ENCODE peak calls at places on chromosomes 2 and 18, in five cellular contexts. K is heart right ventricle; E is fibroblast of the aortic adventitia; B is WTC11; R is CD8-positive, alpha-beta T cell. H is an unnamed sample.

GRCh38 chr2:8236391-8236790 is 445.5 kb upstream of the ID2 start:
- DNase-seq in R (peak; percentile 9), E (no peak), K (no peak), B (no peak), H (no peak)

GRCh38 chr2:113818382-113818951 is 62.0 kb upstream of the SLC35F5 start:
- DNase-seq in K (peak; percentile 33), R (no peak), E (peak; percentile 100), B (peak; percentile 20), H (no peak)

GRCh38 chr2:118264591-118264990 is 176.3 kb downstream of the INSIG2 start:
- DNase-seq in K (no peak), R (no peak), E (no peak), B (no peak), H (no peak)

GRCh38 chr2:128468186-128468585 is 149.5 kb upstream of the HS6ST1 start:
- DNase-seq in R (no peak), K (no peak), B (no peak), E (no peak), H (no peak)

GRCh38 chr2:126930970-126931590 is 32.4 kb downstream of the TEX51 start:
- DNase-seq in R (no peak), E (no peak), K (no peak), B (no peak), H (no peak)

GRCh38 chr2:70085711-70086277 is 1.5 kb upstream of the PCBP1 start:
- DNase-seq in E (peak; percentile 22), R (no peak), B (no peak), K (no peak), H (no peak)

GRCh38 chr2:118769707-118770400 is 77.6 kb downstream of the EN1 start:
- DNase-seq in K (no peak), R (no peak), E (no peak), B (no peak), H (no peak)

GRCh38 chr2:239227111-239227581 is 173.7 kb downstream of the HDAC4 start:
- DNase-seq in B (no peak), R (no peak), E (no peak), K (no peak), H (no peak)

GRCh38 chr2:3628800-3629199 is 29.2 kb upstream of the ALLC start:
- DNase-seq in B (peak; percentile 74), E (no peak), R (peak; percentile 37), K (peak; percentile 4), H (no peak)

GRCh38 chr2:150781142-150781541 is 293.7 kb upstream of the RND3 start:
- DNase-seq in R (no peak), K (no peak), E (no peak), B (no peak), H (no peak)

GRCh38 chr2:187581125-187581896 is 27.1 kb upstream of the TFPI start:
- DNase-seq in K (peak; percentile 33), B (no peak), E (peak; percentile 73), R (no peak), H (peak; percentile 10)

GRCh38 chr2:148524519-148524919 is 120.0 kb upstream of the EPC2 start:
- DNase-seq in E (no peak), B (no peak), K (no peak), R (no peak), H (no peak)

GRCh38 chr2:20664071-20664390 is 2.9 kb upstream of the GDF7 start:
- DNase-seq in E (no peak), R (no peak), B (no peak), K (no peak), H (no peak)

GRCh38 chr2:224930990-224931389 is 111.3 kb downstream of the DOCK10 start:
- DNase-seq in E (no peak), K (no peak), B (no peak), R (no peak), H (no peak)

GRCh38 chr2:26574900-26575560 is 66.1 kb downstream of the CIB4 start:
- DNase-seq in B (no peak), R (no peak), E (no peak), K (no peak), H (no peak)

GRCh38 chr2:224038830-224039079 is 331 bp downstream of the SERPINE2 start:
- DNase-seq in B (no peak), K (no peak), R (no peak), E (no peak), H (no peak)

GRCh38 chr2:111198701-111199100 is 78.0 kb downstream of the BCL2L11 start:
- DNase-seq in R (peak; percentile 17), E (no peak), K (no peak), B (no peak), H (no peak)

GRCh38 chr18:74261053-74261452 is 30.7 kb downstream of the CYB5A start:
- DNase-seq in R (no peak), E (no peak), K (no peak), B (no peak), H (no peak)

GRCh38 chr2:10810175-10811161 is 2.1 kb downstream of the PDIA6 start:
- DNase-seq in K (no peak), R (no peak), B (no peak), E (peak; percentile 24), H (peak; percentile 50)

GRCh38 chr2:86221066-86221684 is 21.9 kb downstream of the MRPL35 start:
- DNase-seq in R (no peak), E (peak; percentile 73), B (peak; percentile 67), K (peak; percentile 61), H (peak; percentile 68)

GRCh38 chr2:231605607-231606091 is 13.0 kb downstream of the TEX44 start:
- DNase-seq in B (no peak), R (no peak), E (no peak), K (peak; percentile 57), H (no peak)

GRCh38 chr2:102027036-102027702 is 35.4 kb downstream of the IL1R2 start:
- DNase-seq in B (no peak), E (peak; percentile 89), K (no peak), R (no peak), H (no peak)

GRCh38 chr18:50653402-50654093 is 93.7 kb downstream of the MAPK4 start:
- DNase-seq in E (no peak), B (no peak), R (no peak), K (peak; percentile 67), H (no peak)

GRCh38 chr2:42792087-42792582 is 248 bp downstream of the HAAO start:
- DNase-seq in B (no peak), K (no peak), E (no peak), R (no peak), H (no peak)

GRCh38 chr2:39657538-39657937 is 8.2 kb upstream of the TMEM178A start:
- DNase-seq in B (no peak), K (no peak), R (no peak), E (no peak), H (no peak)

GRCh38 chr18:57561728-57562423 is 24.6 kb downstream of the FECH start:
- DNase-seq in E (peak; percentile 68), B (no peak), R (no peak), K (peak; percentile 21), H (peak; percentile 67)

GRCh38 chr2:96773922-96774321 is 13.2 kb downstream of the CNNM4 start:
- DNase-seq in E (no peak), K (no peak), R (peak; percentile 64), B (no peak), H (no peak)

GRCh38 chr2:236570081-236570979 is 705 bp downstream of the ACKR3 start:
- DNase-seq in R (no peak), E (no peak), K (no peak), B (no peak), H (peak; percentile 44)

GRCh38 chr2:109438773-109439191 is 175.0 kb downstream of the SEPTIN10 start:
- DNase-seq in B (no peak), K (peak; percentile 46), R (no peak), E (peak; percentile 83), H (no peak)

GRCh38 chr2:168660859-168661258 is 141.6 kb upstream of the NOSTRIN start:
- DNase-seq in R (no peak), K (peak; percentile 28), E (no peak), B (no peak), H (no peak)

GRCh38 chr2:28976584-28976983 is 4.5 kb upstream of the TOGARAM2 start:
- DNase-seq in B (no peak), R (no peak), E (peak; percentile 40), K (peak; percentile 59), H (no peak)

DNA sequence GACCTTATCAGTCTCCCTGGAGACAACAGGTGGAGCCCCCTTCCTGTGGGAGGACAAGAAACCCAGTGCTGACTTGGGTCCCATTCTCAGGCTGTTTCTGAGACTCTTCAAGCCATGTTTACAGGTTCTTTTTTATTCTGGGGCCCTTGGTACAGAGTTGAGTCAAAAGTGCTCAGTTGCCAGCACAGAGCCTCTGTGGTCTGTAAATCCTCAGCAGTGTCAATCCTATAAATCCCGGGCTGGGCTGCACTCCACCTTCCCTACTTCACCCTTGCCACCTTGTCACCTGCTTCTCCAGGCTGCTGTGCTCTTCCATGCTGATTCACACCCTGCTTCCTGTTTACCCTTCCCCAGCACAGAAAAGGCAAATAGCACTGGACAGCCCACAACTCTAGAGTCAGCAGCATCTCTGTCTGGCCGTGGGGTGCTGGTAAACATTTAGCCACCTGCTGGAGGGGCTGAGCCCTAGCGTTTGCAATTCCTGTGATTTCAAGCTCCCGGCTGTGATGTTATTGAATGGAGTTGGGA is 74.7 kb downstream of the TNFRSF11A start:
- DNase-seq in R (no peak), B (peak; percentile 37), E (no peak), K (no peak), H (no peak)
- TF ChIP-seq CTCF in R (no peak), B (no peak), E (no peak), K (no peak), H (no peak)

DNA sequence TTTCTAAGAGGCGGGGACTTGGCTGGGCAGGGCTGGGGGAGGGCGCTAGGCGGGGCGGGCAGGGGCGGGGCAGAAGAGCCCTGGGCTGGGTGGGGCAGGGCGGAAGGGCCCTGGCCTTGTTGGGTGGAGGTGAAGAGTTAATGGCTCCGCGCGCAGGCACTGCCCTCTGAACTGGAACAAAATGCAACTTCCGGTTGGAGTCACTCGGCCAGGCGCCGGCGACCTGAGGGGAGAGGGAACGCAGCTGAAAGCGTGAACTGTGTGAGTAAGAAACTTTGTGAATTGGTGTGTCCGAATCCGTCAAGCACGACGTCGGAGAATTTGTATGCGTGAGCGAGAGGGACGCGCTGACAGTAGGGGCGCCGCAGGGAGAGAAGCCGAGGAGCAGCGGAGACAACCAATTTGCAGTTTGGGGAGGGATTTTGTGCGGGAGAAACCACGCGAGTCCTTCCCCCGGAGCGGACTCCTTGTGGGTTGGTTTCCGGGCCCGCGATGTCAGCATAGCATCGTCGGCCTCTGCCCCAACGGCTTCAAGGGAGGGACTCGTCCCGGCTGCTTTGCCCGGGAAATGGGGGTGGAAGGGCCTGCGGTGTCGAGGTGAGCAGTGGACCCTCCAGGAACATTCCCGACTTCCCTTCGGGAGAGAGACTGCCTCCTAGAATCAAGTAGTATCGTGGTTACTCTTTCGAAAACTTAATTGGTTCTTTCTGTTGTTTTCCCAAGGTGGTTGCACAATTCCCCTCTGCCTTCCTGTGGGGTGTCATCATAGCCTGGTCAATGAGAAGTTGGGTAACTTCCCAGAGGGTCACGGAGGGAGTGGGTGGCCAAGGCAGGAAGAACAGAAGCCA is at the start of gene TANK:
- DNase-seq in R (peak; percentile 91), K (peak; percentile 92), B (peak; percentile 88), E (peak; percentile 98), H (peak; percentile 88)
- TF ChIP-seq CTCF in R (no peak), K (no peak), B (no peak), E (peak; percentile 12), H (no peak)

GRCh38 chr2:213013979-213014378 is 137.4 kb downstream of the IKZF2 start:
- DNase-seq in K (no peak), R (no peak), B (no peak), E (no peak), H (no peak)
- TF ChIP-seq CTCF in K (no peak), R (no peak), B (no peak), E (no peak), H (no peak)

DNA sequence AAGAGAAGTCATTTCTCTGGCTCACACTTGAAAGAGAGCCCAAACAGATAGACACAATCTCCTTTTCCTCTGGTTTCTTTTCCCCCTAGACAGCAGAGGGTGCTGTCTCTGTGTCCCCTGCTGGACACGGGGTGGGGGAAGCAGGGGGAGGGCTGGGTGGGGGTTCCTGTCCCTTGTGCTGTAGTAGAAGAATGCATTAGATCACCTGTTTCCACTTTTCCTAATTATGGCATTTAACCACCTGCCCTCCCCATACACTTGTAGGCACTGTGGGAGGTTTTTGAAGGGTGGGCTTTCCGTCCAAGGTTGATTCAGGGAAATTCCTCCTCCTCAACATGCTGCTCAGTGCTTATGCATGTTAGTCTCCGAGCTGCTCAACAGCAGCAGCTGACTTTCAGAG is 206.2 kb upstream of the EPAS1 start:
- DNase-seq in K (peak; percentile 25), B (peak; percentile 16), R (no peak), E (no peak), H (no peak)
- TF ChIP-seq CTCF in K (peak; percentile 65), B (no peak), R (no peak), E (no peak), H (no peak)

H was measured in GM20000.